ENCODE peak calls at places on chromosomes 12 and 14, in six cellular contexts. One of them, this sample, is unnamed.

GRCh38 chr14:42214981-42215491 is 608.4 kb downstream of the LRFN5 start:
- DNase-seq in ascending aorta: no peak
- DNase-seq in psoas muscle: no peak
- DNase-seq in uterus: no peak
- DNase-seq in upper lobe of left lung: no peak
- DNase-seq in tibial nerve: peak
- DNase-seq in this sample: peak

GRCh38 chr12:107891967-107892366 is 117.5 kb downstream of the ASCL4 start:
- DNase-seq in ascending aorta: no peak
- DNase-seq in psoas muscle: no peak
- DNase-seq in uterus: no peak
- DNase-seq in upper lobe of left lung: no peak
- DNase-seq in tibial nerve: no peak
- DNase-seq in this sample: no peak

GRCh38 chr12:115452751-115453281 is 768.8 kb upstream of the TBX3 start:
- DNase-seq in ascending aorta: no peak
- DNase-seq in psoas muscle: no peak
- DNase-seq in uterus: no peak
- DNase-seq in upper lobe of left lung: no peak
- DNase-seq in tibial nerve: no peak
- DNase-seq in this sample: no peak

GRCh38 chr14:57869530-57870088 is 3.7 kb upstream of the SLC35F4 start:
- DNase-seq in ascending aorta: no peak
- DNase-seq in psoas muscle: no peak
- DNase-seq in uterus: no peak
- DNase-seq in upper lobe of left lung: no peak
- DNase-seq in tibial nerve: no peak
- DNase-seq in this sample: no peak

GRCh38 chr14:94521375-94522114 is 12.3 kb upstream of the SERPINA12 start:
- DNase-seq in ascending aorta: no peak
- DNase-seq in psoas muscle: no peak
- DNase-seq in uterus: no peak
- DNase-seq in upper lobe of left lung: no peak
- DNase-seq in tibial nerve: no peak
- DNase-seq in this sample: no peak

GRCh38 chr14:64209428-64210165 is 84.6 kb downstream of the ESR2 start:
- DNase-seq in ascending aorta: peak
- DNase-seq in psoas muscle: no peak
- DNase-seq in uterus: no peak
- DNase-seq in upper lobe of left lung: peak
- DNase-seq in tibial nerve: no peak
- DNase-seq in this sample: no peak

GRCh38 chr14:60304509-60304908 is 55.5 kb downstream of the PPM1A start:
- DNase-seq in ascending aorta: no peak
- DNase-seq in psoas muscle: no peak
- DNase-seq in uterus: no peak
- DNase-seq in upper lobe of left lung: no peak
- DNase-seq in tibial nerve: no peak
- DNase-seq in this sample: no peak

GRCh38 chr12:22656835-22657234 is 31.9 kb downstream of the ETNK1 start:
- DNase-seq in ascending aorta: no peak
- DNase-seq in psoas muscle: no peak
- DNase-seq in uterus: no peak
- DNase-seq in upper lobe of left lung: no peak
- DNase-seq in tibial nerve: no peak
- DNase-seq in this sample: no peak

GRCh38 chr14:100438678-100439592 is 115.8 kb downstream of the SLC25A47 start:
- DNase-seq in ascending aorta: no peak
- DNase-seq in psoas muscle: peak
- DNase-seq in uterus: peak
- DNase-seq in upper lobe of left lung: peak
- DNase-seq in tibial nerve: no peak
- DNase-seq in this sample: peak

GRCh38 chr12:132397934-132398385 is 68.6 kb upstream of the GALNT9 start:
- DNase-seq in ascending aorta: no peak
- DNase-seq in psoas muscle: no peak
- DNase-seq in uterus: no peak
- DNase-seq in upper lobe of left lung: no peak
- DNase-seq in tibial nerve: no peak
- DNase-seq in this sample: no peak

GRCh38 chr14:34931206-34931605 is 51.6 kb upstream of the SRP54 start:
- DNase-seq in ascending aorta: no peak
- DNase-seq in psoas muscle: no peak
- DNase-seq in uterus: no peak
- DNase-seq in upper lobe of left lung: no peak
- DNase-seq in tibial nerve: no peak
- DNase-seq in this sample: no peak

GRCh38 chr12:91922139-91922538 is 223.5 kb downstream of the BTG1 start:
- DNase-seq in ascending aorta: no peak
- DNase-seq in psoas muscle: no peak
- DNase-seq in uterus: no peak
- DNase-seq in upper lobe of left lung: no peak
- DNase-seq in tibial nerve: no peak
- DNase-seq in this sample: no peak

GRCh38 chr14:74804219-74804825 is 41.2 kb downstream of the YLPM1 start:
- DNase-seq in ascending aorta: no peak
- DNase-seq in psoas muscle: no peak
- DNase-seq in uterus: no peak
- DNase-seq in upper lobe of left lung: no peak
- DNase-seq in tibial nerve: no peak
- DNase-seq in this sample: peak

GRCh38 chr14:29755311-29756052 is 172.2 kb downstream of the PRKD1 start:
- DNase-seq in ascending aorta: no peak
- DNase-seq in psoas muscle: no peak
- DNase-seq in uterus: no peak
- DNase-seq in upper lobe of left lung: no peak
- DNase-seq in tibial nerve: no peak
- DNase-seq in this sample: no peak

GRCh38 chr14:86430807-86431206 is 900.9 kb downstream of the FLRT2 start:
- DNase-seq in ascending aorta: no peak
- DNase-seq in psoas muscle: no peak
- DNase-seq in uterus: no peak
- DNase-seq in upper lobe of left lung: no peak
- DNase-seq in tibial nerve: no peak
- DNase-seq in this sample: no peak

GRCh38 chr14:100899841-100900771 is 3.4 kb downstream of the RTL1 start:
- DNase-seq in ascending aorta: peak
- DNase-seq in psoas muscle: no peak
- DNase-seq in uterus: no peak
- DNase-seq in upper lobe of left lung: no peak
- DNase-seq in tibial nerve: peak
- DNase-seq in this sample: no peak

GRCh38 chr14:32623300-32624093 is 294.4 kb downstream of the AKAP6 start:
- DNase-seq in ascending aorta: no peak
- DNase-seq in psoas muscle: no peak
- DNase-seq in uterus: no peak
- DNase-seq in upper lobe of left lung: no peak
- DNase-seq in tibial nerve: no peak
- DNase-seq in this sample: no peak

GRCh38 chr12:21655594-21655993 is 2.0 kb downstream of the LDHB start:
- DNase-seq in ascending aorta: no peak
- DNase-seq in psoas muscle: no peak
- DNase-seq in uterus: no peak
- DNase-seq in upper lobe of left lung: no peak
- DNase-seq in tibial nerve: no peak
- DNase-seq in this sample: no peak

GRCh38 chr12:130526813-130527212 is 189.1 kb downstream of the PIWIL1 start:
- DNase-seq in ascending aorta: no peak
- DNase-seq in psoas muscle: no peak
- DNase-seq in uterus: no peak
- DNase-seq in upper lobe of left lung: no peak
- DNase-seq in tibial nerve: no peak
- DNase-seq in this sample: no peak

GRCh38 chr12:6943387-6943718 is 263 bp upstream of the RNU7-1 start:
- DNase-seq in ascending aorta: peak
- DNase-seq in psoas muscle: peak
- DNase-seq in uterus: peak
- DNase-seq in upper lobe of left lung: peak
- DNase-seq in tibial nerve: peak
- DNase-seq in this sample: peak

GRCh38 chr12:99049774-99050173 is 404.7 kb downstream of the APAF1 start:
- DNase-seq in ascending aorta: no peak
- DNase-seq in psoas muscle: no peak
- DNase-seq in uterus: no peak
- DNase-seq in upper lobe of left lung: no peak
- DNase-seq in tibial nerve: no peak
- DNase-seq in this sample: no peak

GRCh38 chr12:67702136-67702535 is 53.6 kb downstream of the DYRK2 start:
- DNase-seq in ascending aorta: no peak
- DNase-seq in psoas muscle: no peak
- DNase-seq in uterus: no peak
- DNase-seq in upper lobe of left lung: no peak
- DNase-seq in tibial nerve: no peak
- DNase-seq in this sample: no peak

GRCh38 chr14:102524451-102525212 is 15.1 kb upstream of the ANKRD9 start:
- DNase-seq in ascending aorta: peak
- DNase-seq in psoas muscle: peak
- DNase-seq in uterus: peak
- DNase-seq in upper lobe of left lung: peak
- DNase-seq in tibial nerve: peak
- DNase-seq in this sample: peak

GRCh38 chr12:56749364-56749763 is 2.8 kb downstream of the PRIM1 start:
- DNase-seq in ascending aorta: no peak
- DNase-seq in psoas muscle: no peak
- DNase-seq in uterus: no peak
- DNase-seq in upper lobe of left lung: no peak
- DNase-seq in tibial nerve: no peak
- DNase-seq in this sample: no peak

GRCh38 chr14:58824106-58824505 is 186.3 kb downstream of the DACT1 start:
- DNase-seq in ascending aorta: no peak
- DNase-seq in psoas muscle: no peak
- DNase-seq in uterus: no peak
- DNase-seq in upper lobe of left lung: no peak
- DNase-seq in tibial nerve: no peak
- DNase-seq in this sample: no peak

GRCh38 chr14:55867726-55868125 is 250.5 kb upstream of the PELI2 start:
- DNase-seq in ascending aorta: no peak
- DNase-seq in psoas muscle: no peak
- DNase-seq in uterus: no peak
- DNase-seq in upper lobe of left lung: no peak
- DNase-seq in tibial nerve: no peak
- DNase-seq in this sample: no peak

GRCh38 chr12:46585854-46586621 is 213.5 kb upstream of the SLC38A2 start:
- DNase-seq in ascending aorta: no peak
- DNase-seq in psoas muscle: no peak
- DNase-seq in uterus: no peak
- DNase-seq in upper lobe of left lung: peak
- DNase-seq in tibial nerve: no peak
- DNase-seq in this sample: peak

DNA sequence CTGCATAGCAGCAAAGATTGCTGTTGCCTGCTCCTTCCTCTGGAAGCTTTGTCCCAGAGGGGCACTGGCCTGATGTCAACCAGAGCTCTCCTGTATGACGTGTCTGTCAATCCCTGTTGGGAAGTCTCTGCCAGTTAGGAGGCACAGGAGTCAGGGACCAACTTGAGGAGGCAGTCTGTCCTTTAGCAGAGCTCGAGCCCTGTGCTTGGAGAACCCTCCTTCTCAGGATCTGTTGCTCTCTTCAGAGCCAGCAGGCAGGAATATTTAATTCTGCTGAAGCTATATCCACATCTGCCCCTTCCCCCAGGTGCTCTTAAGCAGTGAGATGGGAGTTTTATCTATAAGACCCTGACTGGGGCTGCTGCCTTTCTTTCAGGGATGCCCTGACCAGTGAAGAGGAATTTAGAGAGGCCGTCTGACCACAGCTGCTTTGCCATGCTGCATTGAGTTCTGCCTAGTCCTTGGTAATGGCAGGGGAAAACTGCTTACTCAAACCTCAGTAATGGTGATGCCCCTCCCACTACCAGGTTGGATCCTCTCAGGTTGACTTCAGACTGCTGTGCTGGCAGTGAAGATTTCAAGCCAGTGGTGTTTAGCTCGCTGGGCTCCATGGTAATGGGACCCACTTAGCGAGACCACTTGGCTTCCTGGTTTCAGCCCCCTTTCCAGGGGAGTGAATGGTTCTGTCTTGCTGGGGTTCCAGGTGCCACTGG is 218.6 kb upstream of the SLC38A2 start:
- DNase-seq in ascending aorta: no peak
- DNase-seq in psoas muscle: no peak
- DNase-seq in uterus: no peak
- DNase-seq in upper lobe of left lung: no peak
- DNase-seq in tibial nerve: no peak
- DNase-seq in this sample: no peak
- H3K27ac ChIP-seq in ascending aorta: no peak
- H3K27ac ChIP-seq in psoas muscle: no peak
- H3K27ac ChIP-seq in uterus: no peak
- H3K27ac ChIP-seq in upper lobe of left lung: no peak
- H3K27ac ChIP-seq in tibial nerve: no peak
- H3K27ac ChIP-seq in this sample: no peak

DNA sequence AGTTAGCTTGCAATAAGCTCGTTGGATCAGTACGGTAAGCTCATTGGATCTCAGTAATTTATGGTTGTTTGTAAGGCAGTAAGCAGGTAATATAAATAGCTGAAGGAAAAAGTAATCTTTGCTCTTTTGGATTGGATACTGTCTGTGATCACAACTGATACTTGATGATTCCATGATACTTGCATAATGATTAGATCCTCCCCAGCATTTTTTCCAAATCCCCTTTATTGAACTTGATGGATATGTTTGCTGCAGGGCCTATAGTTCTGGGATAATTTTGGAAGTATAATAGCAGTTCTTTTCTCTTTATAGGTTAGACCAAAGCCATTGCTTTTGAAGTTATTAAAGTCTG is 5.2 kb downstream of the MDM2 start:
- DNase-seq in ascending aorta: no peak
- DNase-seq in psoas muscle: no peak
- DNase-seq in uterus: no peak
- DNase-seq in upper lobe of left lung: no peak
- DNase-seq in tibial nerve: no peak
- DNase-seq in this sample: no peak
- H3K4me3 ChIP-seq in ascending aorta: no peak
- H3K4me3 ChIP-seq in psoas muscle: peak
- H3K4me3 ChIP-seq in uterus: no peak
- H3K4me3 ChIP-seq in upper lobe of left lung: no peak
- H3K4me3 ChIP-seq in tibial nerve: no peak
- H3K4me3 ChIP-seq in this sample: peak

GRCh38 chr14:65356327-65356836 is 56.1 kb upstream of the FUT8 start:
- DNase-seq in ascending aorta: no peak
- DNase-seq in psoas muscle: no peak
- DNase-seq in uterus: no peak
- DNase-seq in upper lobe of left lung: peak
- DNase-seq in tibial nerve: no peak
- DNase-seq in this sample: peak
- TF ChIP-seq CTCF in ascending aorta: no peak
- TF ChIP-seq CTCF in psoas muscle: no peak
- TF ChIP-seq CTCF in uterus: no peak
- TF ChIP-seq CTCF in upper lobe of left lung: no peak
- TF ChIP-seq CTCF in tibial nerve: no peak
- TF ChIP-seq CTCF in this sample: no peak

DNA sequence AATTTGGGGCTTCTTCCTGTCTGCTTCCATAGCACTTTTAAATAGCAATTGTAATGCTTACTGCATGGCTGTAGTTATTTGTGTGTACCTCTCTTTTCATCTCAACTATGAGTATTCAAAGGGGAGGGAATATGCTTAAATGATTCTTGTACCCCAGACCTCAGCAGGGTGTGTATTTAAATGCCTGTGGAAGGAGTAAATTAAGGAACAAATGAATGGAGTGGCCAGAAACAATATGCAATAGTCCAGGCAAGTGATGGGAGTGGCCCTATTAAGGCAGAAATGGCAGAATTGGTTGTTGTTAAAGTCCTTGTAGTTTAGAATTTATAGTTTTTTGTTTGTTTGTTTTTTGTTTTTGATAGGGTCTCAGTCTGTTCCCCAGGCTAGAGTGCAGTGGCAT is 1.5 kb downstream of the RAD51B start:
- DNase-seq in ascending aorta: no peak
- DNase-seq in psoas muscle: no peak
- DNase-seq in uterus: no peak
- DNase-seq in upper lobe of left lung: no peak
- DNase-seq in tibial nerve: no peak
- DNase-seq in this sample: no peak
- H3K27ac ChIP-seq in ascending aorta: no peak
- H3K27ac ChIP-seq in psoas muscle: no peak
- H3K27ac ChIP-seq in uterus: no peak
- H3K27ac ChIP-seq in upper lobe of left lung: no peak
- H3K27ac ChIP-seq in tibial nerve: no peak
- H3K27ac ChIP-seq in this sample: no peak

This sample was measured in AG04450.